ENCODE peak calls at places on chromosomes 11 and 22, in five cellular contexts. Q is glutamatergic neuron, X is fibroblast of lung, N is naive B cell, Y is DND-41. K is an unnamed sample.

GRCh38 chr22:30925667-30926066 is 42.9 kb downstream of the MORC2 start:
- DNase-seq in Y (no peak), Q (no peak), N (no peak), X (no peak), K (no peak)

GRCh38 chr11:112882494-112883381 is 78.5 kb upstream of the NCAM1 start:
- DNase-seq in Q (no peak), X (no peak), N (no peak), Y (no peak), K (no peak)

GRCh38 chr11:3101921-3102640 is 44.9 kb upstream of the CARS1 start:
- DNase-seq in Y (no peak), Q (no peak), N (no peak), X (no peak), K (peak)

GRCh38 chr22:44988671-44989070 is 21.1 kb downstream of the PHF21B start:
- DNase-seq in Y (no peak), X (no peak), Q (no peak), N (no peak), K (no peak)

GRCh38 chr11:67670316-67671210 is 3.9 kb downstream of the ALDH3B2 start:
- DNase-seq in X (no peak), Y (peak), N (no peak), Q (no peak), K (no peak)

GRCh38 chr11:103581680-103582265 is 454.7 kb upstream of the DDI1 start:
- DNase-seq in X (no peak), Y (no peak), Q (no peak), N (no peak), K (no peak)

GRCh38 chr22:49354516-49355205 is 473.0 kb downstream of the BRD1 start:
- DNase-seq in Q (no peak), Y (no peak), N (no peak), X (no peak), K (no peak)

GRCh38 chr11:130145975-130146776 is 13.4 kb upstream of the ST14 start:
- DNase-seq in N (no peak), Q (no peak), X (no peak), Y (no peak), K (no peak)

GRCh38 chr11:117226388-117227385 is 5.2 kb downstream of the PCSK7 start:
- DNase-seq in Y (peak), X (peak), N (peak), Q (peak), K (peak)

GRCh38 chr11:75526192-75526541 is 426 bp upstream of the GDPD5 start:
- DNase-seq in X (no peak), Y (no peak), N (no peak), Q (no peak), K (no peak)

GRCh38 chr11:812390-812789 is 2.6 kb downstream of the RPLP2 start:
- DNase-seq in Y (no peak), N (no peak), X (no peak), Q (no peak), K (no peak)

GRCh38 chr22:29330291-29330690 is 14.8 kb upstream of the RASL10A start:
- DNase-seq in Y (no peak), X (no peak), N (no peak), Q (no peak), K (no peak)

GRCh38 chr11:122107045-122107444 is 9.0 kb downstream of the BLID start:
- DNase-seq in X (no peak), Y (no peak), N (no peak), Q (no peak), K (no peak)

GRCh38 chr11:47469411-47470179 is 20.7 kb upstream of the RAPSN start:
- DNase-seq in Q (no peak), X (peak), Y (no peak), N (no peak), K (no peak)

GRCh38 chr22:48528221-48528915 is 1299.3 kb downstream of the BRD1 start:
- DNase-seq in Y (no peak), X (no peak), N (no peak), Q (no peak), K (no peak)